ENCODE peak calls at places on chromosomes 1 and 21, in six cellular contexts. One of them, this sample, is unnamed.

GRCh38 chr1:60228253-60228594 is 154.7 kb upstream of the C1orf87 start:
- DNase-seq in PC-3: no peak
- DNase-seq in neural progenitor cell: no peak
- DNase-seq in MM.1S: no peak
- DNase-seq in GM23338: no peak
- DNase-seq in GM23248: peak; percentile 17
- DNase-seq in this sample: no peak

GRCh38 chr1:168903237-168903830 is 174.3 kb upstream of the DPT start:
- DNase-seq in neural progenitor cell: no peak
- DNase-seq in GM23338: no peak
- DNase-seq in GM23248: peak; percentile 9
- DNase-seq in PC-3: peak; percentile 73
- DNase-seq in MM.1S: no peak
- DNase-seq in this sample: no peak

GRCh38 chr1:42319128-42319851 is 15.7 kb downstream of the FOXJ3 start:
- DNase-seq in GM23248: peak; percentile 82
- DNase-seq in neural progenitor cell: no peak
- DNase-seq in GM23338: no peak
- DNase-seq in PC-3: no peak
- DNase-seq in MM.1S: no peak
- DNase-seq in this sample: no peak

GRCh38 chr1:156748670-156749428 is 2.6 kb downstream of the HDGF start:
- DNase-seq in PC-3: peak; percentile 77
- DNase-seq in MM.1S: no peak
- DNase-seq in neural progenitor cell: no peak
- DNase-seq in GM23248: peak; percentile 66
- DNase-seq in GM23338: no peak
- DNase-seq in this sample: peak; percentile 70

GRCh38 chr1:227490478-227490877 is 72.9 kb upstream of the ZNF678 start:
- DNase-seq in neural progenitor cell: no peak
- DNase-seq in MM.1S: no peak
- DNase-seq in PC-3: no peak
- DNase-seq in GM23248: no peak
- DNase-seq in GM23338: no peak
- DNase-seq in this sample: no peak

GRCh38 chr1:27596261-27596660 is 7.7 kb downstream of the AHDC1 start:
- DNase-seq in PC-3: no peak
- DNase-seq in MM.1S: no peak
- DNase-seq in GM23338: no peak
- DNase-seq in GM23248: no peak
- DNase-seq in neural progenitor cell: no peak
- DNase-seq in this sample: no peak

GRCh38 chr1:84763912-84764675 is 73.8 kb upstream of the SSX2IP start:
- DNase-seq in PC-3: no peak
- DNase-seq in GM23338: peak; percentile 64
- DNase-seq in GM23248: peak; percentile 38
- DNase-seq in MM.1S: no peak
- DNase-seq in neural progenitor cell: peak; percentile 65
- DNase-seq in this sample: no peak

GRCh38 chr1:34715139-34715538 is 39.7 kb upstream of the GJB5 start:
- DNase-seq in GM23338: no peak
- DNase-seq in PC-3: no peak
- DNase-seq in GM23248: no peak
- DNase-seq in MM.1S: no peak
- DNase-seq in neural progenitor cell: no peak
- DNase-seq in this sample: no peak

GRCh38 chr1:10065344-10065685 is 32.6 kb downstream of the UBE4B start:
- DNase-seq in GM23338: peak; percentile 44
- DNase-seq in neural progenitor cell: peak; percentile 3
- DNase-seq in PC-3: no peak
- DNase-seq in GM23248: no peak
- DNase-seq in MM.1S: no peak
- DNase-seq in this sample: peak; percentile 35

GRCh38 chr1:107404756-107405155 is 263.9 kb downstream of the NTNG1 start:
- DNase-seq in PC-3: no peak
- DNase-seq in MM.1S: no peak
- DNase-seq in neural progenitor cell: no peak
- DNase-seq in GM23248: peak; percentile 79
- DNase-seq in GM23338: no peak
- DNase-seq in this sample: no peak

GRCh38 chr1:203406446-203407045 is 55.6 kb upstream of the FMOD start:
- DNase-seq in GM23248: peak; percentile 40
- DNase-seq in PC-3: no peak
- DNase-seq in neural progenitor cell: no peak
- DNase-seq in MM.1S: no peak
- DNase-seq in GM23338: no peak
- DNase-seq in this sample: no peak

GRCh38 chr21:26041441-26042180 is 129.0 kb downstream of the APP start:
- DNase-seq in neural progenitor cell: no peak
- DNase-seq in GM23338: no peak
- DNase-seq in MM.1S: no peak
- DNase-seq in GM23248: peak; percentile 68
- DNase-seq in PC-3: peak; percentile 87
- DNase-seq in this sample: no peak

GRCh38 chr1:94955767-94956632 is 29.1 kb upstream of the CNN3 start:
- DNase-seq in GM23338: no peak
- DNase-seq in neural progenitor cell: no peak
- DNase-seq in GM23248: peak; percentile 47
- DNase-seq in MM.1S: no peak
- DNase-seq in PC-3: peak; percentile 56
- DNase-seq in this sample: peak; percentile 34

GRCh38 chr1:66380452-66381212 is 153.3 kb upstream of the SGIP1 start:
- DNase-seq in GM23248: peak; percentile 45
- DNase-seq in neural progenitor cell: no peak
- DNase-seq in PC-3: no peak
- DNase-seq in GM23338: no peak
- DNase-seq in MM.1S: peak; percentile 86
- DNase-seq in this sample: no peak

GRCh38 chr1:204680051-204680450 is 5.5 kb downstream of the LRRN2 start:
- DNase-seq in MM.1S: no peak
- DNase-seq in PC-3: no peak
- DNase-seq in GM23338: no peak
- DNase-seq in GM23248: no peak
- DNase-seq in neural progenitor cell: no peak
- DNase-seq in this sample: no peak

GRCh38 chr1:101846820-101847219 is 149.9 kb downstream of the OLFM3 start:
- DNase-seq in GM23248: no peak
- DNase-seq in neural progenitor cell: peak; percentile 74
- DNase-seq in PC-3: no peak
- DNase-seq in GM23338: peak; percentile 51
- DNase-seq in MM.1S: no peak
- DNase-seq in this sample: peak; percentile 39

GRCh38 chr1:39497570-39497969 is 6.1 kb downstream of the BMP8A start:
- DNase-seq in GM23338: no peak
- DNase-seq in MM.1S: no peak
- DNase-seq in GM23248: no peak
- DNase-seq in neural progenitor cell: no peak
- DNase-seq in PC-3: no peak
- DNase-seq in this sample: no peak

GRCh38 chr1:6961905-6962304 is 176.7 kb downstream of the CAMTA1 start:
- DNase-seq in MM.1S: peak; percentile 23
- DNase-seq in PC-3: no peak
- DNase-seq in neural progenitor cell: no peak
- DNase-seq in GM23248: no peak
- DNase-seq in GM23338: peak; percentile 57
- DNase-seq in this sample: no peak

GRCh38 chr1:6965062-6965913 is 180.0 kb downstream of the CAMTA1 start:
- DNase-seq in MM.1S: no peak
- DNase-seq in GM23248: no peak
- DNase-seq in PC-3: peak; percentile 2
- DNase-seq in neural progenitor cell: no peak
- DNase-seq in GM23338: no peak
- DNase-seq in this sample: no peak

GRCh38 chr1:6961289-6961688 is 176.0 kb downstream of the CAMTA1 start:
- DNase-seq in GM23248: peak; percentile 15
- DNase-seq in PC-3: no peak
- DNase-seq in GM23338: no peak
- DNase-seq in neural progenitor cell: no peak
- DNase-seq in MM.1S: no peak
- DNase-seq in this sample: no peak

GRCh38 chr1:6962390-6962955 is 177.2 kb downstream of the CAMTA1 start:
- DNase-seq in neural progenitor cell: peak; percentile 99
- DNase-seq in PC-3: no peak
- DNase-seq in GM23248: no peak
- DNase-seq in GM23338: peak; percentile 99
- DNase-seq in MM.1S: peak; percentile 67
- DNase-seq in this sample: peak; percentile 60

DNA sequence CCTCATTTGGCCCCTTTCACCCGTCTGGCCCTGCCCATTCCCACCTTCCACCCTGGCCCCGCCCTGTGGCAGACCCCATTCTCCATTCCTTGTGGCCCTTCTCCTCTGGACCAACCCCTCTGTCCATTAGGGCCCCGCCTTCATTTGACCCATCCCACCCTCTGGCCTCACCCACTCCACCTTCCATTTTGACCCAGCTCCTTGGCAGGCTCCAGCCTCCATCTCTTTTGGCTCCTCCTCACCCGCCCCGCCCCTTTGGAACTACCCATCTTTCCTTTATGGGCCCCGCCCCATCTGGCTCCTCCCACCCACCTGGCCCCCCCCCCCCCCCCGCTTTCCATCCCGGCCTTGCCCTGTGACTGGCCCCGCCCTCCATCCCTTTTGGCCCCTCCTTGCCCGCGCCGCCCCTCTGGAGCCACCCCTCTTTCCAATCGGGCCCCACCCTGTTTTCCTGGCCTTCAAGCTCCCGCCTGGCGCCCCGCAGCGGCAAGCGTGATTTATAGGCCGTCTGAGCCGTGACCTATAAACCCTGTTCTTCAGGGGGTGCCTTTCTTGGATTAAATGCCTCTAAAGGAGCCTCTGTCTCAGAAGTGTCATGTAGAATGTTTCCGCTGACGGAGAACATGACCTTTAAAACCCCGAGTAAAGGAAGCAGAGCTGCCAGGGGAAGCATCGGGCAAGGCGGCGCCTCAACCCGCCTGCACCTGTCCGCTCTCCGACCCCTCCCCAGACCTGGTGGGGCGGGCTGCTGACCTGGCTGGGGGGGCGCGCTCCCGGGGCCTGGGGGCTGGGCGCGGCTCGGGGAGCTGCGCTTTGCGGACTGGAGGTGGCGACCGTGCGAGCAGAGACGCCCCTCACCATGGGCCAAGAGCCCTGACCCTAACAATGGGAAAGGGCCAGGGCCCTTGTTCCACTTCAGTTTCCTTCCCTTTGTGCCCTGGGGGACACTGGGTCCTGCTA is 178.0 kb downstream of the CAMTA1 start:
- DNase-seq in GM23338: peak; percentile 99
- DNase-seq in PC-3: peak; percentile 6
- DNase-seq in GM23248: peak; percentile 29
- DNase-seq in neural progenitor cell: peak; percentile 99
- DNase-seq in MM.1S: peak; percentile 72
- DNase-seq in this sample: peak; percentile 63
- TF ChIP-seq EZH2phosphoT487 in GM23338: no peak
- TF ChIP-seq EZH2phosphoT487 in PC-3: no peak
- TF ChIP-seq EZH2phosphoT487 in GM23248: no peak
- TF ChIP-seq EZH2phosphoT487 in neural progenitor cell: no peak
- TF ChIP-seq EZH2phosphoT487 in MM.1S: no peak
- TF ChIP-seq EZH2phosphoT487 in this sample: no peak

DNA sequence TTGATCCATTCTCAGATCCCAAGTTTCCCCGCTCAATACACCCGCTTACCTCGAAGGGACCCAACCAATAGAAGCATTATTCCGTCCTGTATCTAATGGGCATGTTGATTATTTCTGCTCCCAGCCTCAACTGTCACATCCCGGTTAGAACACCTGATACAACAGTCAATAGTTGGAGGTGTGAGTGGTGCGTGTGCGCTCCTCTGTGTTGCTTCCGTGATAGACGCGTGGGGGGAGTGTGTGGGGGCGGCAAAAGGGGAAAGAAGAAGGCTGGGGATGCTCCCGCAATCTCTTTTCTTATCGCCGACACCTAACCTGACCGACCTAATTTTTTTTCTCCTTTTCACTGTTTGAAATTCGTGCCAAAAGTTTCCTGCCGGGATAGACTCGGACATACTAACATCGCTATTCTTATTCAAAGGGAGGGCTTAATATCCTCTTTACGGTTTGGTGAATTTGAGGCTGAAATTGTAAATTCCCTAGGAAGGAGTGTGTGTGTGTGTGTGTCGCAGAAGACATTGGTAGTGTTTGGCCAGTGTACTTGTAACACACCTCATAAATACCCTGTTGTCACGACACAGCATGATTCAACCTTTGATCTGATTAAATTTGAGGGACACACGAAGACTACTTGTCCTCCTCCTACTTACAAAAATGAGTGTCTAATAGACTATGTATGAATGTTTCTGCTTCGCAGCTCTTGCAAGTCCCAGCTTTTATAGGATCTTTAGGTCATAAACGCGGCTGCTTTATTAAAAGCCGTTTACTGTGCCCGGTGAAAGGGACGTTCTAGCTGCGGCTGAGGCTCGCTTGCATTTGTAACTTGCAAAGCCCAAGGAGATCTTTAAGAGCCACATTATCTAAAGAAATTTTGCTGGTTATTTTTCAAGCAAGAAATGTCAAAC is 1.5 kb upstream of the PROX1 start:
- DNase-seq in GM23248: no peak
- DNase-seq in MM.1S: no peak
- DNase-seq in GM23338: peak; percentile 37
- DNase-seq in PC-3: peak; percentile 22
- DNase-seq in neural progenitor cell: peak; percentile 26
- DNase-seq in this sample: no peak
- TF ChIP-seq EZH2 in GM23248: peak; percentile 80
- TF ChIP-seq EZH2 in MM.1S: peak; percentile 10
- TF ChIP-seq EZH2 in GM23338: peak; percentile 63
- TF ChIP-seq EZH2 in PC-3: peak; percentile 77
- TF ChIP-seq EZH2 in neural progenitor cell: peak; percentile 90
- TF ChIP-seq EZH2 in this sample: no peak

GRCh38 chr1:229843627-229844238 is 217.7 kb downstream of the URB2 start:
- DNase-seq in GM23338: no peak
- DNase-seq in MM.1S: no peak
- DNase-seq in PC-3: peak; percentile 77
- DNase-seq in GM23248: peak; percentile 20
- DNase-seq in neural progenitor cell: no peak
- DNase-seq in this sample: peak; percentile 71
- TF ChIP-seq EZH2phosphoT487 in GM23338: no peak
- TF ChIP-seq EZH2phosphoT487 in MM.1S: no peak
- TF ChIP-seq EZH2phosphoT487 in PC-3: no peak
- TF ChIP-seq EZH2phosphoT487 in GM23248: no peak
- TF ChIP-seq EZH2phosphoT487 in neural progenitor cell: no peak
- TF ChIP-seq EZH2phosphoT487 in this sample: no peak

GRCh38 chr1:18555036-18555435 is 74.3 kb downstream of the KLHDC7A start:
- DNase-seq in PC-3: no peak
- DNase-seq in MM.1S: no peak
- DNase-seq in GM23338: no peak
- DNase-seq in neural progenitor cell: no peak
- DNase-seq in GM23248: no peak
- DNase-seq in this sample: no peak
- TF ChIP-seq EZH2 in PC-3: no peak
- TF ChIP-seq EZH2 in MM.1S: no peak
- TF ChIP-seq EZH2 in GM23338: no peak
- TF ChIP-seq EZH2 in neural progenitor cell: no peak
- TF ChIP-seq EZH2 in GM23248: no peak
- TF ChIP-seq EZH2 in this sample: no peak

This sample was measured in hepatocyte.